ENCODE peak calls at places on chromosomes 3 and 15, in six cellular contexts. B is thoracic aorta, D is heart left ventricle, P is upper lobe of left lung, H is adrenal gland, U is PC-3. X is an unnamed sample.

GRCh38 chr3:171743327-171744054 is 66.8 kb downstream of the PLD1 start:
- DNase-seq in D (no peak), H (no peak), B (no peak), U (no peak), P (no peak), X (no peak)

GRCh38 chr3:42653560-42654330 is at the start of gene ZBTB47:
- DNase-seq in B (no peak), P (peak), H (peak), U (peak), D (peak), X (no peak)

GRCh38 chr3:45817788-45818523 is 21.6 kb upstream of the SLC6A20 start:
- DNase-seq in U (peak), P (peak), D (peak), B (no peak), H (peak), X (peak)

GRCh38 chr15:69713726-69714559 is 261.3 kb downstream of the RPLP1 start:
- DNase-seq in H (no peak), B (no peak), D (no peak), U (peak), P (peak), X (no peak)

GRCh38 chr15:76058714-76059319 is 968 bp upstream of the TMEM266 start:
- DNase-seq in H (peak), U (peak), D (peak), P (peak), B (no peak), X (no peak)

GRCh38 chr3:129422897-129423296 is 5.5 kb downstream of the EFCAB12 start:
- DNase-seq in U (no peak), D (no peak), H (no peak), B (no peak), P (no peak), X (no peak)

GRCh38 chr15:59352189-59352588 is 20.5 kb downstream of the MYO1E start:
- DNase-seq in U (no peak), D (no peak), H (no peak), B (no peak), P (no peak), X (no peak)

GRCh38 chr3:171459130-171459941 is 869 bp downstream of the TNIK start:
- DNase-seq in U (peak), D (peak), P (peak), B (no peak), H (peak), X (no peak)

GRCh38 chr3:172102123-172102882 is 62.9 kb downstream of the FNDC3B start:
- DNase-seq in H (no peak), P (peak), B (no peak), D (no peak), U (no peak), X (no peak)

GRCh38 chr15:64930019-64930652 is 18.4 kb downstream of the ANKDD1A start:
- DNase-seq in B (no peak), P (no peak), H (no peak), U (no peak), D (no peak), X (no peak)

GRCh38 chr3:61414456-61414855 is 146.9 kb upstream of the PTPRG start:
- DNase-seq in U (no peak), B (no peak), H (no peak), P (no peak), D (no peak), X (no peak)

GRCh38 chr3:157542711-157543485 is 39.7 kb upstream of the VEPH1 start:
- DNase-seq in H (peak), P (peak), B (no peak), D (peak), U (peak), X (no peak)

GRCh38 chr15:91787198-91787597 is 66.3 kb upstream of the SLCO3A1 start:
- DNase-seq in D (no peak), B (no peak), H (no peak), P (no peak), U (no peak), X (no peak)

GRCh38 chr3:127019449-127019848 is 36.5 kb downstream of the PLXNA1 start:
- DNase-seq in D (no peak), P (no peak), U (peak), B (no peak), H (no peak), X (no peak)

GRCh38 chr3:140089403-140090072 is 154.6 kb downstream of the CLSTN2 start:
- DNase-seq in U (no peak), P (no peak), B (no peak), H (no peak), D (no peak), X (no peak)

GRCh38 chr3:17116007-17116659 is 231.4 kb downstream of the PLCL2 start:
- DNase-seq in D (no peak), H (no peak), U (no peak), B (no peak), P (no peak), X (no peak)

GRCh38 chr3:57079221-57079831 is 18.9 kb downstream of the SPATA12 start:
- DNase-seq in H (peak), D (peak), U (peak), B (no peak), P (peak), X (no peak)

GRCh38 chr3:117788086-117788485 is 1078.5 kb downstream of the TUSC7 start:
- DNase-seq in B (no peak), U (peak), H (peak), P (no peak), D (no peak), X (no peak)

GRCh38 chr3:171181907-171182690 is 155.6 kb upstream of the SLC2A2 start:
- DNase-seq in U (no peak), D (no peak), B (no peak), P (no peak), H (peak), X (no peak)

GRCh38 chr15:59306520-59307163 is 66.0 kb downstream of the MYO1E start:
- DNase-seq in U (peak), B (no peak), P (no peak), D (no peak), H (peak), X (no peak)

GRCh38 chr3:129663045-129663446 is 56.6 kb upstream of the PLXND1 start:
- DNase-seq in B (no peak), P (no peak), U (peak), D (no peak), H (no peak), X (no peak)

GRCh38 chr3:177905895-177906511 is 630.2 kb upstream of the KCNMB2 start:
- DNase-seq in P (no peak), H (peak), B (no peak), D (no peak), U (peak), X (no peak)
- H3K4me3 ChIP-seq in P (no peak), H (no peak), B (peak), D (no peak), U (no peak), X (no peak)

GRCh38 chr15:33675246-33675645 is 293.1 kb upstream of the CHRM5 start:
- DNase-seq in D (no peak), U (peak), B (no peak), H (peak), P (no peak), X (peak)
- TF ChIP-seq CTCF in D (peak), U (peak), B (no peak), H (peak), P (no peak), X (peak)

GRCh38 chr15:73601449-73602425 is 31.5 kb downstream of the NPTN start:
- DNase-seq in P (peak), B (no peak), H (peak), U (peak), D (peak), X (peak)
- H3K4me3 ChIP-seq in P (no peak), B (no peak), H (no peak), U (no peak), D (no peak), X (no peak)

GRCh38 chr3:31610700-31611275 is 78.1 kb downstream of the STT3B start:
- DNase-seq in B (no peak), U (peak), P (no peak), H (peak), D (no peak), X (peak)
- TF ChIP-seq CTCF in B (peak), U (peak), P (peak), H (peak), D (peak), X (peak)

GRCh38 chr15:77631790-77632551 is 741 bp downstream of the LINGO1 start:
- DNase-seq in H (no peak), D (no peak), U (no peak), P (no peak), B (no peak), X (no peak)

GRCh38 chr15:77632760-77633133 is at the start of gene LINGO1:
- DNase-seq in P (no peak), U (peak), H (no peak), D (no peak), B (no peak), X (no peak)

GRCh38 chr15:77633134-77633912 is 611 bp upstream of the LINGO1 start:
- DNase-seq in H (peak), D (peak), P (peak), U (peak), B (peak), X (peak)

GRCh38 chr15:77634266-77634962 is 1.7 kb upstream of the LINGO1 start:
- DNase-seq in H (peak), D (peak), B (no peak), P (peak), U (peak), X (no peak)

GRCh38 chr15:77633913-77634265 is 1.2 kb upstream of the LINGO1 start:
- DNase-seq in U (no peak), B (no peak), D (no peak), H (no peak), P (no peak), X (no peak)
- H3K4me3 ChIP-seq in U (peak), B (peak), D (no peak), H (no peak), P (no peak), X (no peak)